ENCODE peak calls at places on chromosomes 16 and 17, in five cellular contexts. F, V, K, P and E are unnamed samples.
A peak's percentile ranks its signal among the peaks of the same experiment; 100 is the strongest.

GRCh38 chr17:17675416-17675815 is 5.8 kb upstream of the RAI1 start:
- DNase-seq in P (no peak), K (no peak), V (no peak), F (no peak), E (no peak)

GRCh38 chr17:73474370-73474988 is 162.7 kb upstream of the CDC42EP4 start:
- DNase-seq in F (peak; percentile 83), K (peak; percentile 93), P (peak; percentile 84), V (no peak), E (peak; percentile 84)

GRCh38 chr17:81834831-81835267 is at the start of gene PPP1R27:
- DNase-seq in V (no peak), F (no peak), P (no peak), K (no peak), E (no peak)

GRCh38 chr17:48068491-48068961 is 20.4 kb downstream of the NFE2L1 start:
- DNase-seq in F (no peak), V (no peak), K (no peak), P (no peak), E (no peak)

GRCh38 chr17:68054296-68054900 is 18.9 kb downstream of the KPNA2 start:
- DNase-seq in K (peak; percentile 53), F (peak; percentile 84), V (no peak), P (no peak), E (peak; percentile 60)

GRCh38 chr17:20236586-20237227 is 227.5 kb downstream of the SPECC1 start:
- DNase-seq in K (no peak), F (no peak), P (no peak), V (no peak), E (no peak)

GRCh38 chr17:51430581-51430980 is 170.2 kb downstream of the UTP18 start:
- DNase-seq in F (no peak), P (no peak), K (no peak), V (no peak), E (no peak)

GRCh38 chr16:82750078-82750477 is 123.3 kb downstream of the CDH13 start:
- DNase-seq in P (no peak), F (no peak), K (no peak), V (no peak), E (no peak)

GRCh38 chr17:33469911-33470310 is 176.8 kb upstream of the ASIC2 start:
- DNase-seq in V (peak; percentile 66), P (peak; percentile 19), F (peak; percentile 81), K (peak; percentile 73), E (peak; percentile 93)

GRCh38 chr17:62629556-62630364 is 2.3 kb downstream of the MRC2 start:
- DNase-seq in F (peak; percentile 23), V (no peak), K (no peak), P (no peak), E (no peak)

GRCh38 chr16:11256657-11257130 is 690 bp upstream of the SOCS1 start:
- DNase-seq in F (peak; percentile 72), V (no peak), K (peak; percentile 69), P (peak; percentile 72), E (peak; percentile 66)

GRCh38 chr17:151004-151403 is 13.6 kb downstream of the SCGB1C2 start:
- DNase-seq in P (no peak), K (peak; percentile 31), V (no peak), F (no peak), E (no peak)

GRCh38 chr17:75876190-75876937 is 2.0 kb downstream of the TRIM47 start:
- DNase-seq in F (no peak), P (peak; percentile 90), V (peak; percentile 97), K (peak; percentile 77), E (peak; percentile 61)

GRCh38 chr17:75874323-75875181 is 3.8 kb downstream of the TRIM47 start:
- DNase-seq in V (no peak), P (no peak), F (no peak), K (no peak), E (no peak)

GRCh38 chr17:75873587-75874322 is 4.6 kb downstream of the TRIM47 start:
- DNase-seq in V (no peak), F (no peak), K (no peak), P (no peak), E (no peak)

GRCh38 chr17:75875940-75876189 is 2.5 kb downstream of the TRIM47 start:
- DNase-seq in F (no peak), K (no peak), P (no peak), V (no peak), E (no peak)

GRCh38 chr17:75875182-75875939 is 3.0 kb downstream of the TRIM47 start:
- DNase-seq in V (peak; percentile 86), K (no peak), F (no peak), P (peak; percentile 68), E (no peak)
- H3K4me1 ChIP-seq in V (peaks cover 30% of the 10 kb centered on the region), K (peaks cover 49% of the 10 kb centered on the region), F (peaks cover 15% of the 10 kb centered on the region), P (peaks cover 19% of the 10 kb centered on the region), E (peaks cover 31% of the 10 kb centered on the region)

GRCh38 chr17:58324409-58325288 is 3.9 kb downstream of the TSPOAP1 start:
- DNase-seq in V (no peak), F (peak; percentile 66), K (peak; percentile 70), P (no peak), E (no peak)

GRCh38 chr17:58322581-58323419 is 5.8 kb downstream of the TSPOAP1 start:
- DNase-seq in K (no peak), V (no peak), P (no peak), F (no peak), E (no peak)

GRCh38 chr17:58321571-58322525 is 6.7 kb downstream of the TSPOAP1 start:
- DNase-seq in V (peak; percentile 24), P (no peak), K (no peak), F (no peak), E (no peak)

GRCh38 chr17:58325289-58325726 is 3.3 kb downstream of the TSPOAP1 start:
- DNase-seq in P (no peak), K (peak; percentile 61), F (no peak), V (no peak), E (no peak)

DNA sequence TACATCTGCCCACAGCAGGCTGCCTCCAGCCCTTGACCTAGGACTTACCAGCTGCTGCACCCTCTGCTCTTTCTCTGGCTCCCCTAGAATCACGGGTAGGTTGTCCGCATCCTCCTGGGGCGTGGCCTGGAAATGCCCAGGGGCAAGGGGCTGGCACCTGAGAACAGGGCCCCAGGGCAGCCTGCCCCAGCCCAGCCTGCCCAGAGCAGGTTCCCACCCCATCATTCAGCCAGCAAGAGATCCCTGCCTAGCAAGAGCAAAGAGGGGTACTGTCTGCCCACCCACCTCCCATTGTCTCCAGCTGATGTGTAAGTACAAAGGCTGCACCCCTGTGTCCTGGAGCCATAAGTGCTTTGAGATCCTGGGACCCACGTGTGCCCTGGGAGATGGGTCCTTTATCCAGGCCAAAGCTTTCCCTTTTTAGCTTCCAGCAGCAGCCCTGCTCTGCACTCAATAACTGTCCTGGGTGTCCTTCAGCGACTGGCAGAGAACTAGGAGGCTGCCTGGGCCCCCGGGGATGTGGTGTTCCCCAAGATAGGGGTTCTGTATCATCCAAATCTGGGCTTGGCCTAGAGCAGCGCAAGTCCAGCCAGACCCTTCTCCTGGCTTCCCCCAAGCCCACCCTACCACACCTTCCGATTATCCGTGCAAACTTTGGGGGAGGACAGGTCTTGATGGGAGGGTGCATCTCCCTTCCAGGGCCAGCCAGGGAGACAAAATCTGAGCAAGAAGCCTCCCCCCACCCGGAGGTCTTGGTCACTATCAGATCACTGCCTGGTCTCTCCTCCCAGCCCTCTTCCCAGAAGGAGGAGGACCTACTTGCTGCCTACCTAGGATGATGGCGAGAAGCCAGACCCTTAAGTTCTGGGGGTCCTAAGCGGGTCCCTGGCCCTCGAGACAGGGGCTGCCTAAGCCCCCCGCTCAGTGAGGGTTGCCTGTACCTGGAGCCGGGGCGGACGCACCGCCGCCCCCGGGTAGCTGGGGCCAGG is 4.9 kb downstream of the TSPOAP1 start:
- DNase-seq in F (no peak), K (no peak), V (no peak), P (no peak), E (no peak)
- H3K4me3 ChIP-seq in F (peak overlapping the region; percentile 29), K (peak overlapping the region; percentile 72), V (peak overlapping the region; percentile 31), P (peak overlapping the region; percentile 57), E (peak overlapping the region; percentile 16)

GRCh38 chr16:89357055-89357454 is 133.3 kb downstream of the ANKRD11 start:
- DNase-seq in K (no peak), P (no peak), F (no peak), V (no peak), E (no peak)
- H3K4me1 ChIP-seq in K (peaks cover 83% of the 10 kb centered on the region), P (peaks cover 37% of the 10 kb centered on the region), F (peaks cover 31% of the 10 kb centered on the region), V (peaks cover 47% of the 10 kb centered on the region), E (peaks cover 40% of the 10 kb centered on the region)

DNA sequence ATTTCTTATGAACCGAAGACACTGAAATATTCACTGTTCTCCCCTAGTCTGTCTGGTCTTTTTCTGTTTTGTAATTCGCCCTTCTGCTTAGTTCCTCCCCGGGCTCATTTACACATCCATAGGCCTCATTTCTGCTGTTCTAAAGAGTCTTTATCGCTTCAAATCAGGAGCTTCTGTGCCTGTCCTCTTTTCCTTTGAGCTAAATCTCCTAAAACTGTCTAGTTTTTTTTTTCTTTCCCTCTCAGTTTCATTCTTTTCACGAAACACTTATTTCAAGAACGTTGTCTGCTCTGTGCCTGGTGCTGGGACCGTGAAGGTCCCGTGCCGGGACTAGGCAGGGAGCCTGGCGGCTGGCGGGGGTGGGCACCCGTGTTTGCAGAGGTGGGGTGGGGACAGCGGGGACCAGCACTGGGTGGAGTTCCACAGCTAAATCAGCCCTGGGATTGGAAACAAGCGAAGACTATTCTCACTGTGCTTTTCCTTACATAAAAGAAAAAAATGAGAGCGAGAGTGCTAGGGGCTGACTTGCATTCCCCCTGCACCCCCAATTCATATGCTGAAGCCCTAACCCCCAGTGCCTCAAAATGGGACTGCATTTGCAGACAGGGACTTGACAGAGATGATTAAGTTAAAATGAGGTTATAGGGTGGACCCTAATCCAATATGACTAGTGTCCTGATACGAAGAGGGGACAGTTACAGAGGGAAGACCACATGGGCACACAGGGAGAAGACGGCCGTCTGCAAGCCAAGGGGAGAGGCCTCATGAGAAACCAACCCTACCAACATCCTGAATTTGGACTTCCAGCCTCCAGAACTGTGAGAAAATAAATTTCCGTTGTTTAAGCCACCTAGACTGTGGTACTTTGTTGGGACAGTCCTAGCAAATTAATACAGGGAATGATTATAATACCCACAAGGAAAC is 1.4 kb upstream of the TMEM220 start:
- DNase-seq in V (no peak), P (peak; percentile 70), K (no peak), F (no peak), E (no peak)
- H3K4me3 ChIP-seq in V (no peak overlapping the region), P (no peak overlapping the region), K (no peak overlapping the region), F (no peak overlapping the region), E (no peak overlapping the region)